ENCODE peak calls at places on chromosomes 4 and X, in ten cellular contexts. C is Caco-2, P is tibial artery, R is pancreas, A is mammary epithelial cell, K is RWPE2, M is body of pancreas, G is colonic mucosa, D is adipocyte, Y is breast epithelium. H is an unnamed sample.

GRCh38 chr4:72567821-72568620 is 1.0 kb downstream of the ADAMTS3 start:
- DNase-seq in C (no peak), P (peak; percentile 84), R (peak; percentile 62), A (peak; percentile 82), K (peak; percentile 68), M (peak; percentile 76), G (peak; percentile 30), D (peak; percentile 85), Y (peak; percentile 58), H (peak; percentile 81)

GRCh38 chr4:141802324-141802723 is 165.9 kb downstream of the IL15 start:
- DNase-seq in C (no peak), P (no peak), R (no peak), A (no peak), K (no peak), M (no peak), G (no peak), D (peak; percentile 82), Y (no peak), H (peak; percentile 15)

GRCh38 chr4:81723927-81724587 is 252.3 kb upstream of the RASGEF1B start:
- DNase-seq in C (no peak), P (no peak), R (no peak), A (peak; percentile 27), K (no peak), M (peak; percentile 49), G (no peak), D (no peak), Y (no peak), H (peak; percentile 58)

GRCh38 chrX:47843363-47843762 is 6.7 kb downstream of the ZNF81 start:
- DNase-seq in C (no peak), P (no peak), R (no peak), A (no peak), K (no peak), M (no peak), G (no peak), D (no peak), Y (no peak), H (no peak)

GRCh38 chr4:184514121-184514988 is 40.0 kb upstream of the IRF2 start:
- DNase-seq in C (no peak), P (peak; percentile 76), R (peak; percentile 40), A (peak; percentile 84), K (no peak), M (peak; percentile 26), G (peak; percentile 37), D (peak; percentile 85), Y (no peak), H (peak; percentile 23)

GRCh38 chrX:11458175-11458574 is 165.0 kb downstream of the AMELX start:
- DNase-seq in C (no peak), P (peak; percentile 63), R (no peak), A (no peak), K (no peak), M (no peak), G (no peak), D (peak; percentile 57), Y (no peak), H (no peak)

GRCh38 chrX:23783569-23784486 is 855 bp downstream of the SAT1 start:
- DNase-seq in C (no peak), P (no peak), R (no peak), A (no peak), K (no peak), M (peak; percentile 15), G (no peak), D (no peak), Y (no peak), H (peak; percentile 11)

GRCh38 chr4:56857601-56858301 is 36.2 kb upstream of the SPINK2 start:
- DNase-seq in C (no peak), P (no peak), R (no peak), A (no peak), K (no peak), M (no peak), G (no peak), D (peak; percentile 62), Y (no peak), H (no peak)

GRCh38 chr4:84583871-84584373 is 995 bp downstream of the CDS1 start:
- DNase-seq in C (no peak), P (no peak), R (no peak), A (no peak), K (no peak), M (no peak), G (no peak), D (peak; percentile 16), Y (no peak), H (no peak)

GRCh38 chr4:158826882-158827281 is 58.1 kb downstream of the FNIP2 start:
- DNase-seq in C (peak; percentile 65), P (no peak), R (peak; percentile 76), A (peak; percentile 76), K (no peak), M (peak; percentile 79), G (peak; percentile 86), D (no peak), Y (no peak), H (no peak)

GRCh38 chr4:139973611-139974010 is 180.4 kb downstream of the MAML3 start:
- DNase-seq in C (no peak), P (no peak), R (no peak), A (no peak), K (no peak), M (no peak), G (no peak), D (no peak), Y (no peak), H (no peak)
- H3K4me1 ChIP-seq in C (peaks cover 12% of the 10 kb centered on the region), P (peaks cover 39% of the 10 kb centered on the region), R (peaks cover 27% of the 10 kb centered on the region), A (peaks cover 6% of the 10 kb centered on the region), K (peaks cover 13% of the 10 kb centered on the region), M (peaks cover 59% of the 10 kb centered on the region), G (peaks cover 3% of the 10 kb centered on the region), D (peaks cover 25% of the 10 kb centered on the region), Y (peaks cover 10% of the 10 kb centered on the region), H (no peaks in the 10 kb centered on the region)

GRCh38 chr4:80446664-80447063 is 111.1 kb downstream of the CFAP299 start:
- DNase-seq in C (no peak), P (no peak), R (no peak), A (peak; percentile 57), K (no peak), M (no peak), G (no peak), D (peak; percentile 58), Y (no peak), H (no peak)

GRCh38 chr4:80447493-80447892 is 112.0 kb downstream of the CFAP299 start:
- DNase-seq in C (no peak), P (no peak), R (no peak), A (no peak), K (no peak), M (no peak), G (no peak), D (no peak), Y (no peak), H (no peak)

GRCh38 chr4:80448056-80448455 is 112.5 kb downstream of the CFAP299 start:
- DNase-seq in C (no peak), P (no peak), R (no peak), A (no peak), K (no peak), M (no peak), G (no peak), D (peak; percentile 27), Y (no peak), H (no peak)

GRCh38 chr4:80452055-80452454 is 116.5 kb downstream of the CFAP299 start:
- DNase-seq in C (no peak), P (no peak), R (no peak), A (no peak), K (no peak), M (no peak), G (no peak), D (no peak), Y (no peak), H (no peak)

DNA sequence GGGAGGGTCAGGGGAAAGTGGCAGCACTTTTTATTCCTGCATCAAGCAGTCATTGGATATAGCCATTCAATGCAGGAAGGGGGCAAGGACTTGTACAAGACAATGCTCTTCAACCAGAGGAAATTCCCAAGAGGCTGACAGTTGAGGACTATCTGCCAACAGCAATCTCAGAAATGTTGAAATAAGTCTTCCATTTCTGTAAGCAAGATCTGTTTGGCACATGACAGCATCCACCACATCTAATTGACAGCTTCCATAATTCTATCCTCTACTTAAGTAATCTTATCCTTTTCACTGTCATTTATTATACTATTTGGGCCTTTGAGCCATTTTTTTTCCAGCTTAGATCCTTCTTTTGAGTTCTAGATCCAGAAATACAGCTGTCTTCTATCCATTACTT is 110.7 kb downstream of the CFAP299 start:
- DNase-seq in C (no peak), P (no peak), R (no peak), A (no peak), K (no peak), M (no peak), G (no peak), D (peak; percentile 13), Y (no peak), H (no peak)
- H3K4me1 ChIP-seq in C (no peaks in the 10 kb centered on the region), P (no peaks in the 10 kb centered on the region), R (no peaks in the 10 kb centered on the region), A (no peaks in the 10 kb centered on the region), K (peaks cover 7% of the 10 kb centered on the region), M (no peaks in the 10 kb centered on the region), G (no peaks in the 10 kb centered on the region), D (peaks cover 12% of the 10 kb centered on the region), Y (no peaks in the 10 kb centered on the region), H (no peaks in the 10 kb centered on the region)

DNA sequence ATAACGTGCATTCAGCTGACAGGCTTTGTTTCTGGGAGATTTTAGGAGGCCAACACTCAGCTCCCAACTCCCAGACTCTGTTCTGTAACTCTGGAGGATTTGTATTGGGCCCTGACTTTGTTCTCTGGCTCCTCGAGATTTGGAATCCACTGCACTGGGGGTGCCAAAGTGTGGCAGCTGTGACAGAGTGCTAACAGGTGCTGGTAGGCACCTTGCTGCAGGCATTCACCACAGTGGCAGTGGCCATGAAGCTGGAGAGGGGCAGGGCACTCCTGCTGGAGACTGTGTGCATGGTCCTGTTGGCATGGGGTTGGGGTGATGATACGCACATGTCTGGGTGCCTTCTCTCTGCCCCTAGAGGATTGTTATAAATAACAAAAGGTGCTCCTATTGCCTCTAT is 1094.9 kb upstream of the SLIT2 start:
- DNase-seq in C (no peak), P (no peak), R (no peak), A (no peak), K (no peak), M (no peak), G (no peak), D (no peak), Y (no peak), H (peak; percentile 60)
- H3K4me1 ChIP-seq in C (no peaks in the 10 kb centered on the region), P (no peaks in the 10 kb centered on the region), R (no peaks in the 10 kb centered on the region), A (no peaks in the 10 kb centered on the region), K (no peaks in the 10 kb centered on the region), M (no peaks in the 10 kb centered on the region), G (no peaks in the 10 kb centered on the region), D (no peaks in the 10 kb centered on the region), Y (no peaks in the 10 kb centered on the region), H (peaks cover 19% of the 10 kb centered on the region)

GRCh38 chr4:26323807-26324206 is 3.0 kb downstream of the RBPJ start:
- DNase-seq in C (no peak), P (no peak), R (no peak), A (no peak), K (no peak), M (no peak), G (no peak), D (peak; percentile 85), Y (no peak), H (no peak)

GRCh38 chr4:26330186-26330787 is 9.5 kb downstream of the RBPJ start:
- DNase-seq in C (no peak), P (no peak), R (no peak), A (peak; percentile 34), K (no peak), M (no peak), G (peak; percentile 25), D (peak; percentile 84), Y (no peak), H (peak; percentile 30)

GRCh38 chr4:26330946-26331345 is 10.1 kb downstream of the RBPJ start:
- DNase-seq in C (no peak), P (no peak), R (no peak), A (no peak), K (no peak), M (no peak), G (no peak), D (no peak), Y (no peak), H (no peak)

GRCh38 chr4:26325191-26325590 is 4.4 kb downstream of the RBPJ start:
- DNase-seq in C (no peak), P (no peak), R (no peak), A (peak; percentile 35), K (no peak), M (no peak), G (no peak), D (peak; percentile 52), Y (no peak), H (peak; percentile 62)

GRCh38 chr4:26326791-26327190 is 6.0 kb downstream of the RBPJ start:
- DNase-seq in C (no peak), P (no peak), R (no peak), A (peak; percentile 62), K (no peak), M (no peak), G (no peak), D (peak; percentile 88), Y (no peak), H (peak; percentile 51)
- H3K4me1 ChIP-seq in C (peaks cover 12% of the 10 kb centered on the region), P (peaks cover 27% of the 10 kb centered on the region), R (peaks cover 19% of the 10 kb centered on the region), A (peaks cover 21% of the 10 kb centered on the region), K (peaks cover 27% of the 10 kb centered on the region), M (peaks cover 51% of the 10 kb centered on the region), G (peaks cover 4% of the 10 kb centered on the region), D (peaks cover 71% of the 10 kb centered on the region), Y (no peaks in the 10 kb centered on the region), H (peaks cover 29% of the 10 kb centered on the region)